ENCODE peak calls at places on chromosome 16, in ten cellular contexts. V, E, B, M, T, H, J, P, Z and K are unnamed samples.

GRCh38 chr16:30797670-30798309 is 10.8 kb upstream of the ZNF629 start:
- DNase-seq in B (no peak), V (no peak), M (no peak), E (no peak), T (no peak), P (no peak), H (no peak), J (no peak), Z (no peak), K (no peak)

GRCh38 chr16:74984194-74984669 is 691 bp downstream of the WDR59 start:
- DNase-seq in B (no peak), T (no peak), Z (no peak), V (no peak), J (peak; percentile 51), M (no peak), E (no peak), H (no peak), P (no peak), K (no peak)

GRCh38 chr16:46789499-46790414 is 41.2 kb downstream of the C16orf87 start:
- DNase-seq in P (peak; percentile 41), H (peak; percentile 83), M (peak; percentile 61), Z (peak; percentile 70), T (peak; percentile 77), B (peak; percentile 77), E (peak; percentile 91), V (peak; percentile 86), J (peak; percentile 80), K (peak; percentile 97)

GRCh38 chr16:56428087-56428486 is 2.7 kb upstream of the AMFR start:
- DNase-seq in Z (no peak), H (no peak), M (no peak), J (no peak), P (no peak), E (no peak), B (no peak), V (no peak), T (no peak), K (no peak)

GRCh38 chr16:3120435-3120834 is 8.0 kb downstream of the ZNF205 start:
- DNase-seq in B (no peak), E (no peak), Z (no peak), H (no peak), V (no peak), J (no peak), P (no peak), T (no peak), M (no peak), K (no peak)

GRCh38 chr16:73483934-73484712 is 436.2 kb upstream of the ZFHX3 start:
- DNase-seq in H (no peak), T (no peak), Z (no peak), B (no peak), J (no peak), V (no peak), M (no peak), E (no peak), P (no peak), K (no peak)

GRCh38 chr16:50219402-50219975 is 46.9 kb upstream of the ADCY7 start:
- DNase-seq in E (no peak), P (no peak), V (no peak), B (no peak), H (no peak), J (no peak), M (no peak), Z (no peak), T (no peak), K (no peak)

GRCh38 chr16:1794221-1794871 is 841 bp upstream of the IGFALS start:
- DNase-seq in J (no peak), P (no peak), H (no peak), V (peak; percentile 64), B (no peak), E (peak; percentile 82), Z (no peak), M (no peak), T (no peak), K (peak; percentile 59)

GRCh38 chr16:77816293-77816692 is 27.9 kb downstream of the VAT1L start:
- DNase-seq in H (no peak), M (no peak), T (no peak), Z (no peak), V (peak; percentile 66), E (no peak), B (no peak), J (no peak), P (no peak), K (no peak)

GRCh38 chr16:48123104-48123788 is 32.5 kb downstream of the ABCC12 start:
- DNase-seq in E (no peak), J (no peak), Z (no peak), B (no peak), V (peak; percentile 16), H (no peak), M (no peak), T (no peak), P (no peak), K (no peak)

GRCh38 chr16:1221628-1222552 is 3.2 kb downstream of the TPSG1 start:
- DNase-seq in T (no peak), M (no peak), J (peak; percentile 5), P (no peak), H (peak; percentile 33), B (no peak), E (no peak), V (no peak), Z (no peak), K (no peak)

GRCh38 chr16:88759245-88759975 is 25.6 kb downstream of the PIEZO1 start:
- DNase-seq in B (no peak), M (no peak), T (peak; percentile 65), E (peak; percentile 84), V (no peak), P (peak; percentile 95), J (peak; percentile 51), H (peak; percentile 85), Z (no peak), K (peak; percentile 88)

GRCh38 chr16:88760424-88761142 is 24.4 kb downstream of the PIEZO1 start:
- DNase-seq in J (no peak), M (no peak), V (no peak), B (no peak), H (peak; percentile 77), Z (peak; percentile 77), P (no peak), T (no peak), E (no peak), K (no peak)

GRCh38 chr16:88759976-88760350 is 25.1 kb downstream of the PIEZO1 start:
- DNase-seq in Z (no peak), T (no peak), J (no peak), H (no peak), V (no peak), B (no peak), M (no peak), E (no peak), P (no peak), K (no peak)

GRCh38 chr16:88758227-88758943 is 26.6 kb downstream of the PIEZO1 start:
- DNase-seq in H (no peak), Z (no peak), B (no peak), E (no peak), V (no peak), P (no peak), J (no peak), T (no peak), M (no peak), K (no peak)

GRCh38 chr16:88758944-88759244 is 26.1 kb downstream of the PIEZO1 start:
- DNase-seq in J (no peak), B (no peak), T (no peak), M (no peak), P (no peak), Z (no peak), V (no peak), E (no peak), H (no peak), K (no peak)
- H3K4me1 ChIP-seq in J (no peaks in the 10 kb centered on the region), B (peaks cover 35% of the 10 kb centered on the region), T (peaks cover 6% of the 10 kb centered on the region), M (peaks cover 24% of the 10 kb centered on the region), P (peaks cover 33% of the 10 kb centered on the region), Z (peaks cover 25% of the 10 kb centered on the region), V (peaks cover 46% of the 10 kb centered on the region), E (peaks cover 51% of the 10 kb centered on the region), H (peaks cover 63% of the 10 kb centered on the region), K (peaks cover 87% of the 10 kb centered on the region)

GRCh38 chr16:81945665-81946064 is 65.6 kb downstream of the SDR42E1 start:
- DNase-seq in V (no peak), H (no peak), E (no peak), T (no peak), Z (no peak), M (no peak), P (no peak), J (no peak), B (no peak), K (no peak)
- H3K27ac ChIP-seq in V (no peak overlapping the region), H (no peak overlapping the region), E (no peak overlapping the region), T (no peak overlapping the region), Z (no peak overlapping the region), M (no peak overlapping the region), P (no peak overlapping the region), J (no peak overlapping the region), B (no peak overlapping the region), K (no peak overlapping the region)

GRCh38 chr16:8656376-8656775 is 18.0 kb upstream of the ABAT start:
- DNase-seq in J (no peak), M (no peak), B (no peak), H (no peak), Z (no peak), P (no peak), T (no peak), E (no peak), V (no peak), K (peak; percentile 28)
- H3K4me1 ChIP-seq in J (no peaks in the 10 kb centered on the region), M (no peaks in the 10 kb centered on the region), B (peaks cover 4% of the 10 kb centered on the region), H (no peaks in the 10 kb centered on the region), Z (no peaks in the 10 kb centered on the region), P (no peaks in the 10 kb centered on the region), T (no peaks in the 10 kb centered on the region), E (no peaks in the 10 kb centered on the region), V (no peaks in the 10 kb centered on the region), K (no peaks in the 10 kb centered on the region)

DNA sequence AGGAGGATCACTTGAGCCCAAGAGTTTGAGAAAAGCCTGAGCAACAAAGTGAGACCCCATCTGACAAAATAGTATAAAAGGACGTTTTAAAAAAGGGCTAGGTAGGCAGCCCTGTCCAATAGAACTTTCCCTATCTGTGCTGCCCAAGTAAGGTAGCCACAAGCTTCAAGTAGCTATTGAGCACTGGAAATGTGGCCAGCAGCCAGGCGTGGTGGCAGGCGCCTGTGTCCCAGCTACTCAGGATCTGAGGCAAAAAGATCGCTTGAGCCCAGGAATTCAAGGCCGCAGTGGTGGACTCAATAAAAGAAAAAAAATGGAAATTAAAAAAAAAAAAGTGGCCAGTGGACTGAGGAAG is 1.5 kb upstream of the NQO1 start:
- DNase-seq in J (no peak), V (no peak), Z (no peak), B (peak; percentile 36), H (no peak), P (no peak), M (no peak), E (peak; percentile 87), T (no peak), K (peak; percentile 53)
- H3K27ac ChIP-seq in J (no peak overlapping the region), V (no peak overlapping the region), Z (peak overlapping the region; percentile 89), B (peak overlapping the region; percentile 94), H (peak overlapping the region; percentile 92), P (no peak overlapping the region), M (peak overlapping the region; percentile 4), E (peak overlapping the region; percentile 88), T (no peak overlapping the region), K (no peak overlapping the region)